ENCODE peak calls at places on chromosomes 6 and 20, in six cellular contexts. T, D, O, C, G and X are unnamed samples.

GRCh38 chr6:75368151-75368779 is 83.7 kb upstream of the TMEM30A start:
- DNase-seq in T (peak), D (peak), O (peak), C (no peak), G (peak), X (no peak)

GRCh38 chr6:15350386-15351083 is 104.7 kb downstream of the JARID2 start:
- DNase-seq in T (no peak), D (peak), O (peak), C (no peak), G (no peak), X (no peak)

GRCh38 chr6:128209771-128210170 is 308.9 kb upstream of the THEMIS start:
- DNase-seq in T (no peak), D (peak), O (peak), C (no peak), G (no peak), X (no peak)

GRCh38 chr20:53752971-53753879 is 159.6 kb upstream of the ZNF217 start:
- DNase-seq in T (no peak), D (no peak), O (peak), C (no peak), G (peak), X (no peak)

GRCh38 chr6:137873273-137873762 is 6.3 kb downstream of the TNFAIP3 start:
- DNase-seq in T (no peak), D (peak), O (peak), C (peak), G (peak), X (peak)

GRCh38 chr20:12698817-12699216 is 310.0 kb upstream of the SPTLC3 start:
- DNase-seq in T (no peak), D (no peak), O (no peak), C (no peak), G (no peak), X (no peak)

GRCh38 chr6:42449917-42450313 is 1.8 kb downstream of the TRERF1 start:
- DNase-seq in T (peak), D (peak), O (no peak), C (no peak), G (no peak), X (no peak)

GRCh38 chr6:142271476-142271875 is 30.3 kb upstream of the ADGRG6 start:
- DNase-seq in T (no peak), D (peak), O (peak), C (no peak), G (no peak), X (no peak)

GRCh38 chr20:11222243-11222642 is 548.4 kb upstream of the JAG1 start:
- DNase-seq in T (no peak), D (no peak), O (no peak), C (no peak), G (no peak), X (no peak)

GRCh38 chr6:35262596-35262995 is 3.1 kb downstream of the ZNF76 start:
- DNase-seq in T (no peak), D (peak), O (peak), C (no peak), G (no peak), X (no peak)

GRCh38 chr20:22579119-22579427 is 5.3 kb downstream of the FOXA2 start:
- DNase-seq in T (peak), D (no peak), O (no peak), C (no peak), G (no peak), X (no peak)

GRCh38 chr6:33963351-33963750 is 159.5 kb upstream of the MLN start:
- DNase-seq in T (peak), D (no peak), O (no peak), C (no peak), G (no peak), X (no peak)

GRCh38 chr6:105675715-105676397 is 273.0 kb upstream of the PREP start:
- DNase-seq in T (no peak), D (peak), O (peak), C (no peak), G (peak), X (peak)

GRCh38 chr6:5730586-5731263 is 276.0 kb downstream of the NRN1 start:
- DNase-seq in T (no peak), D (peak), O (peak), C (no peak), G (no peak), X (no peak)

GRCh38 chr20:37042986-37043972 is 52.5 kb downstream of the RBL1 start:
- DNase-seq in T (no peak), D (no peak), O (no peak), C (no peak), G (no peak), X (peak)

GRCh38 chr6:107075951-107076381 is 39.3 kb downstream of the BEND3 start:
- DNase-seq in T (peak), D (peak), O (peak), C (no peak), G (peak), X (peak)
- TF ChIP-seq CTCF in T (peak), D (peak), O (peak), C (no peak), G (peak), X (peak)

GRCh38 chr6:116371384-116372209 is 850 bp downstream of the DSE start:
- DNase-seq in T (peak), D (peak), O (peak), C (peak), G (peak), X (peak)

GRCh38 chr6:116373940-116374339 is 3.2 kb downstream of the DSE start:
- DNase-seq in T (no peak), D (no peak), O (no peak), C (no peak), G (no peak), X (no peak)

GRCh38 chr6:116375262-116375661 is 4.5 kb downstream of the DSE start:
- DNase-seq in T (no peak), D (no peak), O (no peak), C (no peak), G (no peak), X (no peak)

GRCh38 chr6:116374586-116374985 is 3.8 kb downstream of the DSE start:
- DNase-seq in T (no peak), D (no peak), O (no peak), C (no peak), G (no peak), X (no peak)

DNA sequence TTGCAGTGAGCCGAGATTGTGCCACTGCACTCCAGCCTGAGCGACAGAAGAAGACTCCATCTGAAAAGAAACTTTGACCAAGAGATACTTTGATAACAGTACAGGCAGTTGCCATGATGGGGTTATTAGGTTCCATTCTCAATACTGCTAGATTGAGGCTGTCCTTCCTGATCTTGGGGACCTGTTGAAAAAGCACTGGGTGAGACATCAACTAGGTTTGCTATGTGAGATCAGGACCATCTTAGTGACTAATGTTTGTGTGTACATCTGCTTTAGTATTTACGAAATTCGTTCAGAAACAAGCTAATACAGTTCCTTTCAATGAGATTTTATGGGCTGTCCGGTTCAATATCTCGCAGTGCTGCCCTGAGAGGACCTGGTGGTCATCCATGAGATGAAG is 2.6 kb downstream of the DSE start:
- DNase-seq in T (no peak), D (no peak), O (no peak), C (no peak), G (no peak), X (no peak)
- TF ChIP-seq CTCF in T (no peak), D (no peak), O (no peak), C (no peak), G (no peak), X (no peak)

DNA sequence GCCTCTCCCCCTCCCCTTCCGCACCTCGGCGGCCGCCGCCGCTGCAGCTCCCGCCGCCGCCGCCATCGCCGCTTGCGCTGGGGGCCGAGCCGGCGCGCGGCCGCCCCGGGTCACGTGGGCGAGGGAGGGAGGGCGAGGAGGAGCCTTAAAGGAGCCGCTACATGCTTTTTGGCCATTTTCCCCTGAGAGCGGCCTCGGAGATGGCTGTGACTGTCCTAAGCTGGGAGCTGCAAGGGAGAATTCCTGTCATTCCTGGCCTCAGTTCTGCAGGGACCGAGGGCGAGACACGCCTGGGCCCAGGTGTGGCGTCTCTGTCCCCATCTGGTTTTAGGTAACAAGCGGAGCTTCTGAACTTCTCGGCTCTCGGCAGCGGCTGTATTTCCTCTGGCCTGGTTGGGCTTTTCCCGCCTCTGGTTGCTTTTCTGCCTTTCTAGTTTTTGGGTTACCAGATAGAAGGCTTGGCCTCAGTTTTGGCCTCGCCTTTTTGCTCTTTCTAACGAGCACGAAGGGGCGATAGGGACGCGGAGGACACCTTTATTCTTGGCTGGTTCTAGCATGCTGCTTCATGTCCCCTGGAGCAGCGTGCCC is at the start of gene EHMT2:
- DNase-seq in T (peak), D (peak), O (peak), C (peak), G (peak), X (peak)
- TF ChIP-seq CTCF in T (no peak), D (peak), O (no peak), C (no peak), G (no peak), X (peak)

GRCh38 chr20:8800089-8800488 is 268.8 kb upstream of the PLCB4 start:
- DNase-seq in T (no peak), D (no peak), O (no peak), C (no peak), G (peak), X (no peak)
- TF ChIP-seq CTCF in T (no peak), D (no peak), O (peak), C (no peak), G (peak), X (no peak)

DNA sequence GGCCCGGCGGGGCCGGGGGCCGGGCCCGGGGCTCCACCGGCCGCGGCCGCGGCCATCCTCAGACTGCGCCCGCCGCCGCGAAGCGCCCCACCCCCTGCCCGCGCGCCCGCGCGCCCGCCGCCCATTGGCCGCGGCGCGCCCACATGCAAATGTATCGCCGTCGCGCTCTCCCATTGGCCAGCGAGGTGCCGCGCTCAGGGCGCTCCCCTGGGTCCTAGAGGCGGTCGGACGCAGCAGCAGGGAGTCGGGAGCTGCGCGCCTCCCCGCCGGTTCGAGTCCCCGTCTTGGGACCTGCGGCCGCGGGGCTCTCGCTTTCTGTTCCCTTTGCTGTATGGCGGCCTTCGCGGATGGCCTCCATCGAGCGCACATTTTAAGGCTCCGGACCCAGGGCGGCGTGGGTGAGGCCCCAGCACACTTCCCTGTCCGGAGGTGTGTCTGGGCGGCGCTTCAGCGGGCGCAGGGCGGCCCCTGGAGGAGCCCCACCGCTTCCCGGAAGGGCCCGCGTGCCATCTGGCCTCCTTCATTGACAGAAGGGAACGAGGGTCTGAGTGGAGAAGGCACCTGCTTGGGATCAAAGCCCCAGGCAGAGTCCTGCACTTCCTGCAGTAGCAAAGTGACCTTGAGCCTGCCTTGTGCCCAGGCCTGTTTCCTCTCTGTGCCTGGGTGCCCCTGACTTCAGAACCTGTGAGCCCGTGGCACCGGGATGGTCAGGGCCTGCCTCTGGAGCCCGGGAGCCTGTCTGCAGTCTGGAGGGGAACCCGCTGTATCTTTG is at the start of gene CABLES2:
- DNase-seq in T (peak), D (peak), O (peak), C (peak), G (peak), X (peak)
- TF ChIP-seq CTCF in T (no peak), D (no peak), O (no peak), C (no peak), G (no peak), X (no peak)

DNA sequence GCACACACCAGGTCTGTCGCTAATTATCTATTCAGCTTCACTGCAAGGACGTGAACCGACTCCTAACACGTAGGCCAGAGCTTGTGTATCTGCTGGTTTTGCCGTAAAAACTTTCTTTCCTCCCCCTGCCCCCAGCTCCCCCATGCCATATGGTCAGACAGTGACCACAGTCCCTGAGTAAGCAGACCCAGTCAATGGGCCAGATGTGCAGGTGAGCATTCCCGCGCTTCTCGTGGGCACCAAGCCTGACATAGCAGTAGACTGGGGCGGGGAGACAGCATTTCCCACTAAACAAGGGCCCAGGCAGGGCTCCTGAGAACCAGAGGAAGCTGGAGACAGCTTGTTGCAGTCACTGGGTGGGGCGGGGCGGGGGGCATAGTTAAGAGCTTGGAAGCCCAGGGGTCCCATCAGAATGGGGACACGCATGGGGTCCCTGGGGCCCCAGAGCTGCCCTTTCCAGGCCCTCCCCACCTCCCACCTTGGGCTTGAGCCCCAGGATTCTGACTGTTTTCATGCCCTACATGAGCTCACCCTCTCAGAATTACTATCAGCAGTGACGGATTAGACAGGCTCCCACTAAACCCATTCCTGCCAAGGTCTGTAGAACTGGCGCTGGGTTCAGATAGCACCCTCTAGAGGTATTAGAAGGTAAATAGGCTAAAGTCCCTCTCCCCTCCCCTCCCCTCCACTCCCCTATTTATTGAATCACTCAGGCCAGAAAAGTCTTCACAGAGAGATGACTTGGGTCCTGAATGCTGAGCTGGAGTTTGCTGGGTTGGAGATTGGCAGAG is 51.8 kb downstream of the CDH26 start:
- DNase-seq in T (peak), D (no peak), O (no peak), C (no peak), G (no peak), X (no peak)
- TF ChIP-seq CTCF in T (peak), D (no peak), O (no peak), C (no peak), G (no peak), X (no peak)

DNA sequence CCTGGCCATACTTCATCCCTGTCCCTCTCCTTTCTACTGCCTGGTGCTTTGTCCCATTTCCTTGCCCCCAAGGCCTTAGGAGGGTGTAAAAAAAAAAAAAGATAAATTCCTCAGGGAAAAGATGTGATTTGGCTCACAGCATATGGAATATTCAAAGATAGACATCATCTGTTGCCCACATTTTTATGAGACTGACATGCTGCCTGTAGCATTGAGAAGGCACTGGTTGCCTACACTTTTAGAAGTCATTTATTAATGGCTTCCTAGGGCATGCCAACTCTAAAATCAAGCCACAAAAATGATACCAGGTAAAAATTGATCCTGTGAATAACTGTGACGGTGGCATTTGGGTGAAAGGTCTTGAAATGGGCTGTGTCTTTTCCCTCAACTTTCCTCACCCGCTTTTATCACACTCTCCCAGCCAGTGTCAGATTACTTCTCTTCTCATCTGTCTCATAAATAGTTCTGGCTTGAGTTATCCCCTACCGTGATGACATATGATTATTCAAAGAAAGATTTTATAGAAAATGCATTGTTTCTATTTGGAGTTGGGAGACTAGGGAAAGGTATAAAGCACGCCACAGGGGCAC is 139.4 kb downstream of the CARMIL1 start:
- DNase-seq in T (no peak), D (peak), O (no peak), C (no peak), G (no peak), X (no peak)
- TF ChIP-seq CTCF in T (no peak), D (no peak), O (no peak), C (no peak), G (no peak), X (no peak)